ENCODE peak calls at places on chromosomes 7 and 10, in ten cellular contexts. V is activated CD4-positive, alpha-beta T cell treated with anti-CD3 and anti-CD28 coated beads, Interleukin-2, amount 10 ng/mL, durations not matched to agents 7 days and 5 days; B is endothelial cell; Q is activated CD8-positive, alpha-beta memory T cell treated with anti-CD3 and anti-CD28 coated beads, Interleukin-2, amount 50 U/mL, for 48 hours; F is naive thymus-derived CD8-positive, alpha-beta T cell; N is osteoblast; K is HEK293T; D is SJSA1; G is fibroblast of the conjunctiva; P is RWPE1. M is an unnamed sample.

GRCh38 chr10:9302142-9302746 is 1247.8 kb downstream of the GATA3 start:
- DNase-seq in D (peak), G (peak), N (no peak), K (peak), Q (no peak), P (peak), V (peak), F (no peak), B (peak), M (peak)

GRCh38 chr10:26486985-26487850 is 49.1 kb downstream of the APBB1IP start:
- DNase-seq in Q (peak), B (no peak), N (peak), V (peak), D (peak), P (peak), K (no peak), G (peak), F (peak), M (peak)

GRCh38 chr10:115963848-115964247 is 309.2 kb downstream of the GFRA1 start:
- DNase-seq in P (no peak), Q (no peak), D (peak), F (no peak), K (peak), B (no peak), G (no peak), N (no peak), V (no peak), M (no peak)

GRCh38 chr10:38127812-38128211 is 33.7 kb downstream of the ZNF37A start:
- DNase-seq in K (no peak), D (no peak), F (no peak), Q (no peak), N (no peak), B (no peak), V (no peak), P (no peak), G (no peak), M (no peak)

GRCh38 chr10:111128331-111129167 is 51.7 kb downstream of the ADRA2A start:
- DNase-seq in P (peak), N (peak), B (no peak), Q (no peak), G (no peak), V (no peak), K (peak), D (peak), F (no peak), M (peak)

GRCh38 chr10:72316748-72317435 is 37.8 kb downstream of the DNAJB12 start:
- DNase-seq in Q (peak), G (no peak), N (peak), P (no peak), V (peak), B (no peak), K (no peak), D (no peak), F (peak), M (no peak)

GRCh38 chr7:519974-520458 is 370 bp upstream of the PDGFA start:
- DNase-seq in K (peak), D (peak), N (peak), G (no peak), F (no peak), P (peak), Q (no peak), V (no peak), B (peak), M (no peak)

GRCh38 chr10:79112898-79113431 is 44.2 kb downstream of the ZMIZ1 start:
- DNase-seq in V (no peak), G (no peak), P (peak), N (peak), D (no peak), F (no peak), K (no peak), Q (no peak), B (no peak), M (no peak)

M was measured in AG09319.